ENCODE peak calls at places on chromosomes 12 and 14, in five cellular contexts. L, U, Y, T and B are unnamed samples.

GRCh38 chr14:105863296-105864108 is 337.1 kb downstream of the TMEM121 start:
- DNase-seq in L (no peak), T (no peak), Y (no peak), U (peak), B (no peak)

GRCh38 chr12:56993346-56993745 is 13.0 kb downstream of the ZBTB39 start:
- DNase-seq in T (no peak), Y (no peak), U (no peak), L (no peak), B (no peak)

GRCh38 chr14:64871344-64871743 is 8.4 kb downstream of the SPTB start:
- DNase-seq in Y (no peak), L (no peak), U (no peak), T (no peak), B (no peak)

GRCh38 chr14:105290598-105291356 is 10.0 kb downstream of the BRF1 start:
- DNase-seq in U (no peak), Y (no peak), T (no peak), L (no peak), B (peak)

GRCh38 chr12:51898937-51899336 is 8.4 kb upstream of the ACVRL1 start:
- DNase-seq in U (no peak), Y (no peak), L (no peak), T (no peak), B (no peak)

GRCh38 chr14:34843011-34843554 is 32.1 kb downstream of the BAZ1A start:
- DNase-seq in T (peak), L (peak), U (no peak), Y (peak), B (no peak)

GRCh38 chr12:52634266-52635056 is 16.1 kb upstream of the KRT73 start:
- DNase-seq in Y (no peak), L (no peak), T (no peak), U (no peak), B (no peak)

GRCh38 chr14:63134801-63135200 is 69.4 kb upstream of the RHOJ start:
- DNase-seq in T (no peak), Y (no peak), U (no peak), L (peak), B (peak)

GRCh38 chr14:72644758-72645489 is 249.0 kb downstream of the DPF3 start:
- DNase-seq in L (no peak), Y (no peak), T (no peak), U (no peak), B (peak)

GRCh38 chr14:44385906-44386305 is 121.2 kb downstream of the FSCB start:
- DNase-seq in T (no peak), Y (no peak), U (no peak), L (no peak), B (no peak)

GRCh38 chr12:110421701-110422100 is 18.2 kb upstream of the ANAPC7 start:
- DNase-seq in L (no peak), U (no peak), T (no peak), Y (no peak), B (no peak)

GRCh38 chr12:5806376-5807089 is 138.5 kb downstream of the ANO2 start:
- DNase-seq in T (no peak), L (no peak), U (no peak), Y (no peak), B (no peak)

GRCh38 chr14:22973217-22974032 is 8.9 kb downstream of the AJUBA start:
- DNase-seq in T (no peak), L (peak), U (peak), Y (peak), B (peak)

GRCh38 chr14:49999216-49999761 is 106.4 kb downstream of the ARF6 start:
- DNase-seq in L (peak), U (no peak), Y (no peak), T (no peak), B (no peak)

GRCh38 chr12:14416658-14417057 is 51.2 kb downstream of the ATF7IP start:
- DNase-seq in Y (peak), U (no peak), T (no peak), L (no peak), B (peak)

GRCh38 chr12:6069452-6070093 is 54.9 kb downstream of the VWF start:
- DNase-seq in U (no peak), Y (no peak), L (peak), T (no peak), B (no peak)

GRCh38 chr12:29043069-29043468 is 106.0 kb upstream of the FAR2 start:
- DNase-seq in T (no peak), Y (no peak), L (no peak), U (no peak), B (no peak)

GRCh38 chr12:102010265-102010994 is 51.4 kb downstream of the WASHC3 start:
- DNase-seq in U (no peak), T (peak), L (no peak), Y (no peak), B (no peak)

GRCh38 chr12:1047898-1048660 is 57.1 kb downstream of the ERC1 start:
- DNase-seq in L (no peak), U (no peak), Y (no peak), T (no peak), B (peak)

GRCh38 chr12:4273651-4274395 is at the start of gene CCND2:
- DNase-seq in Y (no peak), U (peak), T (peak), L (peak), B (peak)

GRCh38 chr12:127292736-127293135 is 974.2 kb upstream of the TMEM132C start:
- DNase-seq in Y (no peak), L (no peak), T (no peak), U (no peak), B (no peak)

GRCh38 chr14:28629328-28630004 is 137.1 kb upstream of the FOXG1 start:
- DNase-seq in T (no peak), U (no peak), Y (no peak), L (no peak), B (no peak)

GRCh38 chr14:23137221-23138172 is 18.4 kb upstream of the CEBPE start:
- DNase-seq in T (no peak), Y (no peak), L (no peak), U (no peak), B (no peak)

GRCh38 chr14:28766505-28767238 is at the start of gene FOXG1:
- DNase-seq in T (no peak), Y (no peak), U (peak), L (peak), B (peak)

GRCh38 chr12:60259241-60259640 is 663.4 kb downstream of the SLC16A7 start:
- DNase-seq in L (no peak), T (no peak), Y (no peak), U (no peak), B (no peak)

GRCh38 chr12:32399045-32399372 is 349 bp upstream of the FGD4 start:
- DNase-seq in U (no peak), L (peak), T (no peak), Y (no peak), B (no peak)

GRCh38 chr12:5797661-5798060 is 147.4 kb downstream of the ANO2 start:
- DNase-seq in Y (no peak), U (no peak), T (no peak), L (no peak), B (no peak)

GRCh38 chr14:23580948-23581281 is 2.3 kb upstream of the JPH4 start:
- DNase-seq in Y (no peak), L (no peak), T (no peak), U (peak), B (peak)

GRCh38 chr12:70626180-70626579 is 11.0 kb downstream of the PTPRB start:
- DNase-seq in U (no peak), Y (no peak), T (no peak), L (no peak), B (no peak)

GRCh38 chr14:26410189-26410685 is 187.6 kb downstream of the NOVA1 start:
- DNase-seq in T (no peak), L (no peak), U (no peak), Y (no peak), B (no peak)

GRCh38 chr14:88163731-88164255 is 158.9 kb downstream of the GPR65 start:
- DNase-seq in L (no peak), T (no peak), U (no peak), Y (no peak), B (no peak)

GRCh38 chr14:36666416-36667206 is 5.0 kb downstream of the PAX9 start:
- DNase-seq in Y (no peak), L (no peak), T (no peak), U (peak), B (peak)

GRCh38 chr12:109234012-109234411 is 75.1 kb downstream of the FOXN4 start:
- DNase-seq in U (no peak), Y (no peak), T (no peak), L (no peak), B (no peak)

GRCh38 chr12:127570387-127570786 is 696.6 kb upstream of the TMEM132C start:
- DNase-seq in Y (no peak), T (no peak), U (no peak), L (no peak), B (no peak)

DNA sequence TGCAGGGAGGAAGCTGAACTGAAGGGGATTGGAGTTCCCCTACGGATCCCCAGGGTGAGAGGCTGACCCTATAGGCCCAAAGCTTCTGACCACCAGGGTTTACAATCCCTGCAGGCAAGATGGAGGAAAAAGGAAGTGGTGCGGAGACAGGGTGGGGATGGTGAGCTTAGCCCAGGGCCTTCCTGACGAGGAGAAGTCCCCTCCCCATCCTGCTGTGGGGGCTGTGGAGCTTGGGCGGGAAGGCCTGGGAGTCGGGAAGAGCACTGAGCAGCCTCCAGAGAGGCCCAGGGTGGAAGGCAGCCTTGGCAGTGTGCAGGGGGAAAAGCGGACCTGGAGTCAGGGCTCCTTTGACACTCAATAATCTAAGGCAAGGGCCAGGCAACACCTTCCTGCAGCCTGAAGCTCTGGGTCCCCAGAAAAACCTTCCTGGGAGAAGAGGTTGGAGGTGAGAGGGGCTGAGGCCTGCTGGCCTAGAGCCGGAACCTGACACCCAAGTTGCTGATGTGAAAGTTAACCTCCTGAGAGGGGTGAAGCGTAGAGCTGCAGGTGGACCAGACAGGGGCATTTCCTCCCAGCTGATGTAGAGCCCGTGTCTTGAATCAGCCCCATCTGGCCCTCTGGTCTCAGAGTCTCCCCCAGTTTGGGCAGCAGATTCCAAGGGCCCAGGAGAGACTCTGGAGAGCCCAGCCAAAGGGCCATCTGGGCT is 6.1 kb downstream of the HDAC7 start:
- DNase-seq in L (no peak), U (peak), Y (no peak), T (no peak), B (peak)
- TF ChIP-seq CREB1 in L (no peak), U (no peak), Y (no peak), T (peak), B (no peak)

DNA sequence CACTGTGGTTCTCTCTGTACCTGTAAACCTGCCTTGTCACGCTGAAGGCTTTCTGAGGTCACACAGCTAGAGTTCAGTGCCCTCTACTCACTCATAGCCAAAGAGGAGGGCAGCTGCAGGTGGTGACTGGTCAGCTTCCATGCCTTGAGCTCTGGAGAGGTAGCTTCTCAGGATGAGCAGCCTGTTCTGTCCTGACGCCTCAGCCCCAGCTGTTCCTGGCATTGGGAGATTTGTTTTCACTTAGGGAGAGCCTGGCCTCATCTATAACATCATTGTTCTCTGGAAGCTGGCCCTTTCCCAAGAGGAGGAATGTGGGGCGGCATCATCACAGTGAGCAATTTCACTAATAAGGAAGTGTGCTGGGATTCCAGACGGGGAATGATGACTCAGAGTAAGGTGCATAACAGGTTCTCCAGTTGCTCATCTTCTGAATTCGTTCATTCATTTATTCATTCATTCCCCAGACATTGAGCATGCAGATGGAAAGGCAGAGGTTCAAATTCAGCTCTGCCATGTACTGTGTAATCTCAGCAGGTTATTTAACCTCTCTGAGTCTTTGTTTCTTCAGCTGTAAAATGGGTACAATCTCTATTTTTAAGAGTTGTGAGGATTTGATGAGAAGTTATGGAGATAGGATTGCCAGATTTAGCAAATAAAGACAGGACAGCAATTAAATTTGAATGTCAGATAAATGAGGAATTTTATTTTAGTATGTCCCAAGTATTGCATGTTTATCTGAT is 255.8 kb upstream of the CRY1 start:
- DNase-seq in T (no peak), Y (peak), L (no peak), U (no peak), B (peak)
- TF ChIP-seq CREB1 in T (no peak), Y (peak), L (no peak), U (no peak), B (no peak)

GRCh38 chr12:115880238-115880637 is 397.3 kb downstream of the MED13L start:
- DNase-seq in U (no peak), Y (no peak), T (no peak), L (no peak), B (no peak)

GRCh38 chr12:115879354-115879753 is 398.1 kb downstream of the MED13L start:
- DNase-seq in T (no peak), Y (no peak), U (no peak), L (no peak), B (no peak)

GRCh38 chr12:115882941-115883340 is 394.6 kb downstream of the MED13L start:
- DNase-seq in U (no peak), Y (no peak), T (no peak), L (no peak), B (no peak)

GRCh38 chr12:115886666-115887065 is 390.8 kb downstream of the MED13L start:
- DNase-seq in Y (no peak), U (no peak), L (no peak), T (no peak), B (no peak)

DNA sequence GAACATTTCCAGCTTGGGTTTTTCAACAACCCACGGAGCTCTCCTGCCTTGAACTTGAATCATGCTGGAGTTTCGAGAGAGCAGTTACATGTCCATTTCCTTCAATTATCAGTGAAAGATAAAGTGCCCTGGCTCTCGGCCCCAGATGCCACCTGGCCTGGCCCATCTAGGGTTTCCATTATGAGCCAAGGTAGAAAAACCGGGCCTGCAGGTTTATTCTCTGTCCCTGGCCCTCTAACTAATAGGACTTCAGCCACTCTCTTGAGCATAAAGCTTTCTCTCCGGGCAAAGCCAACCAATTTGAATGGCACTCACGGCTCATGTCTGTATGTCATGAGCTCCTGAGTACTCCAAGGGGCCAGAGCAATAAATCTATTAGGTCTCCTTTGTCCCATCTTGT is 392.5 kb downstream of the MED13L start:
- DNase-seq in Y (no peak), L (no peak), U (no peak), T (no peak), B (no peak)
- TF ChIP-seq CREB1 in Y (no peak), L (no peak), U (no peak), T (no peak), B (no peak)

GRCh38 chr14:53999061-53999488 is 42.5 kb upstream of the BMP4 start:
- DNase-seq in L (no peak), T (no peak), U (no peak), Y (peak), B (no peak)
- TF ChIP-seq CREB1 in L (no peak), T (no peak), U (no peak), Y (no peak), B (no peak)

GRCh38 chr12:28033538-28033915 is 61.0 kb upstream of the PTHLH start:
- DNase-seq in T (no peak), Y (no peak), U (no peak), L (no peak), B (no peak)
- TF ChIP-seq CREB1 in T (no peak), Y (no peak), U (no peak), L (no peak), B (no peak)

DNA sequence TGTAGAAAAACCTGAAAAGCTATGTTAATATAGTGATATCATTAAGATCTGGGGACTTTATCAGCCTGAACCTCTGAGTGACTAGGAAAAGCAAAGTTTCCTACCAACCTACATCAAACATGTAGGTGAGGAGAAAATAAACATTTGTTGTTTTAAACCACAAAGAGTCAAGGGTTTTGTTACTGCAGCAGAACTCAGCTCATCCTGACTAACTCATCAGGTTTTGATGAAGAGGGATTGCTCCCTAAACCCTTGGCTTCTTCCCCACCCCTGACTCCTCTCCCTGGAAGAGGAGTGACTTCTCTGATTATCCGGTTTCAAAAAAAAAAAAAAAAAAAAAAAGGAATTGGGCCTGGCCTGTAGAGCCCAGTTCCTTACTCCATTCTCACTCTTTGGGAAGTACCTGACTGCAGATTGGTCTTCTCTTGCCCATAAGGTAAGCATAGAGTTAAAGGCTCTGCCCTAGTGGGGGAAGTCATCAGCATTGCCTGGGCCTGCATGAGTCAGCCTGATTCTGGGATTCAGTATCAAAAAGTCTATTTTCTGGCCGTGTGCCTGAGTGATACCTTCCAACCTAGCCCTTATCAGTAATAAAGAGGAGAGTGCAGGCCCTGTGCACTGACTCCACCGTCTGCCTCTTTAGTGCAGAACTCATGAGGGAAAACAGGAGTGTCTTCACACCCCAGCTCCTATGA is 16.9 kb downstream of the BDKRB1 start:
- DNase-seq in Y (no peak), T (no peak), U (no peak), L (peak), B (no peak)
- TF ChIP-seq CREB1 in Y (no peak), T (no peak), U (no peak), L (no peak), B (no peak)

GRCh38 chr14:62118461-62118860 is 356.2 kb downstream of the SNAPC1 start:
- DNase-seq in L (no peak), T (no peak), Y (no peak), U (no peak), B (no peak)

GRCh38 chr14:62117010-62117717 is 354.9 kb downstream of the SNAPC1 start:
- DNase-seq in L (peak), U (peak), T (no peak), Y (peak), B (peak)

GRCh38 chr14:62118871-62119270 is 356.7 kb downstream of the SNAPC1 start:
- DNase-seq in L (no peak), T (no peak), Y (no peak), U (no peak), B (no peak)

DNA sequence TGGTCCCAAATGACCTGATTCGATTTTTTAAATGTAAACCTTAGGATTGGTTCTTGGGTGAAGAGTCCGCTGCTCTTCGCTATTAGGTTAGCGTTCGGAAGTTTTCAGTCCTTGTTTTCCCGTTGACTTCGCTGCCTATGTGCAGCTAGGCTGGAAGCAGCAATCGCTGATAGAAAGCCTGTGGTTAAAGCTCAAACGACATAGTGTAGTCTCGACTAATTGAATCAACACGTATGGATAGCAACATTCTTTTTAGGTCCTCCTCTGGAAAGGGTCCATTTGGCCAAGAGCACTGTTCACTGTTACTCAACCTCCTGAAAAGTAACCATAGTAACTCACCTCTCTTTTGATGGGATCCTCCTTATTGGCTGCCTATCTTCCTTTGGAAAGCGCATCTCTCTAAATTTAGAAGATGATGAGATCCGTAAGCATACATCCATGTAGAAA is 355.5 kb downstream of the SNAPC1 start:
- DNase-seq in Y (no peak), T (no peak), L (no peak), U (no peak), B (no peak)
- TF ChIP-seq CREB1 in Y (no peak), T (no peak), L (no peak), U (no peak), B (no peak)